ENCODE peak calls at places on chromosomes 2 and 18, in nine cellular contexts. One of them, this sample, is unnamed.

GRCh38 chr18:53261241-53261640 is 921.2 kb downstream of the DCC start:
- DNase-seq in BJ: no peak
- DNase-seq in heart left ventricle: no peak
- DNase-seq in mammary epithelial cell: no peak
- DNase-seq in AG04450: no peak
- DNase-seq in upper lobe of right lung: no peak
- DNase-seq in transverse colon: no peak
- DNase-seq in uterus: no peak
- DNase-seq in fibroblast of lung: no peak
- DNase-seq in this sample: no peak

GRCh38 chr18:62325806-62326645 is 916 bp downstream of the TNFRSF11A start:
- DNase-seq in BJ: no peak
- DNase-seq in heart left ventricle: no peak
- DNase-seq in mammary epithelial cell: peak; percentile 17
- DNase-seq in AG04450: no peak
- DNase-seq in upper lobe of right lung: no peak
- DNase-seq in transverse colon: peak; percentile 34
- DNase-seq in uterus: no peak
- DNase-seq in fibroblast of lung: peak; percentile 25
- DNase-seq in this sample: no peak

GRCh38 chr18:7164610-7165009 is 47.0 kb upstream of the LAMA1 start:
- DNase-seq in BJ: no peak
- DNase-seq in heart left ventricle: no peak
- DNase-seq in mammary epithelial cell: no peak
- DNase-seq in AG04450: no peak
- DNase-seq in upper lobe of right lung: no peak
- DNase-seq in transverse colon: no peak
- DNase-seq in uterus: no peak
- DNase-seq in fibroblast of lung: peak; percentile 18
- DNase-seq in this sample: no peak

GRCh38 chr18:74290831-74291770 is 662 bp downstream of the CYB5A start:
- DNase-seq in BJ: no peak
- DNase-seq in heart left ventricle: no peak
- DNase-seq in mammary epithelial cell: peak; percentile 65
- DNase-seq in AG04450: no peak
- DNase-seq in upper lobe of right lung: peak; percentile 88
- DNase-seq in transverse colon: peak; percentile 65
- DNase-seq in uterus: peak; percentile 27
- DNase-seq in fibroblast of lung: no peak
- DNase-seq in this sample: no peak

GRCh38 chr2:25590921-25591505 is 82.4 kb downstream of the DTNB start:
- DNase-seq in BJ: no peak
- DNase-seq in heart left ventricle: no peak
- DNase-seq in mammary epithelial cell: no peak
- DNase-seq in AG04450: no peak
- DNase-seq in upper lobe of right lung: no peak
- DNase-seq in transverse colon: no peak
- DNase-seq in uterus: no peak
- DNase-seq in fibroblast of lung: no peak
- DNase-seq in this sample: no peak

GRCh38 chr2:134657650-134658250 is 61.0 kb downstream of the TMEM163 start:
- DNase-seq in BJ: no peak
- DNase-seq in heart left ventricle: no peak
- DNase-seq in mammary epithelial cell: no peak
- DNase-seq in AG04450: no peak
- DNase-seq in upper lobe of right lung: no peak
- DNase-seq in transverse colon: no peak
- DNase-seq in uterus: no peak
- DNase-seq in fibroblast of lung: no peak
- DNase-seq in this sample: no peak

GRCh38 chr18:69882965-69883668 is 64.6 kb downstream of the CD226 start:
- DNase-seq in BJ: no peak
- DNase-seq in heart left ventricle: no peak
- DNase-seq in mammary epithelial cell: no peak
- DNase-seq in AG04450: no peak
- DNase-seq in upper lobe of right lung: no peak
- DNase-seq in transverse colon: no peak
- DNase-seq in uterus: no peak
- DNase-seq in fibroblast of lung: no peak
- DNase-seq in this sample: no peak

GRCh38 chr18:67475673-67476072 is 40.8 kb downstream of the DSEL start:
- DNase-seq in BJ: no peak
- DNase-seq in heart left ventricle: no peak
- DNase-seq in mammary epithelial cell: peak; percentile 8
- DNase-seq in AG04450: peak; percentile 11
- DNase-seq in upper lobe of right lung: no peak
- DNase-seq in transverse colon: no peak
- DNase-seq in uterus: no peak
- DNase-seq in fibroblast of lung: peak; percentile 64
- DNase-seq in this sample: no peak

GRCh38 chr2:38603402-38604265 is 906 bp upstream of the HNRNPLL start:
- DNase-seq in BJ: no peak
- DNase-seq in heart left ventricle: peak; percentile 76
- DNase-seq in mammary epithelial cell: peak; percentile 66
- DNase-seq in AG04450: no peak
- DNase-seq in upper lobe of right lung: peak; percentile 91
- DNase-seq in transverse colon: peak; percentile 87
- DNase-seq in uterus: peak; percentile 63
- DNase-seq in fibroblast of lung: peak; percentile 82
- DNase-seq in this sample: no peak

GRCh38 chr2:38601061-38601460 is 1.7 kb downstream of the HNRNPLL start:
- DNase-seq in BJ: no peak
- DNase-seq in heart left ventricle: no peak
- DNase-seq in mammary epithelial cell: no peak
- DNase-seq in AG04450: no peak
- DNase-seq in upper lobe of right lung: no peak
- DNase-seq in transverse colon: no peak
- DNase-seq in uterus: no peak
- DNase-seq in fibroblast of lung: no peak
- DNase-seq in this sample: no peak

GRCh38 chr2:38601463-38602135 is 1.1 kb downstream of the HNRNPLL start:
- DNase-seq in BJ: no peak
- DNase-seq in heart left ventricle: no peak
- DNase-seq in mammary epithelial cell: no peak
- DNase-seq in AG04450: no peak
- DNase-seq in upper lobe of right lung: no peak
- DNase-seq in transverse colon: no peak
- DNase-seq in uterus: no peak
- DNase-seq in fibroblast of lung: peak; percentile 53
- DNase-seq in this sample: no peak

GRCh38 chr2:38602136-38602731 is 494 bp downstream of the HNRNPLL start:
- DNase-seq in BJ: no peak
- DNase-seq in heart left ventricle: peak; percentile 34
- DNase-seq in mammary epithelial cell: peak; percentile 48
- DNase-seq in AG04450: no peak
- DNase-seq in upper lobe of right lung: peak; percentile 71
- DNase-seq in transverse colon: peak; percentile 41
- DNase-seq in uterus: peak; percentile 46
- DNase-seq in fibroblast of lung: no peak
- DNase-seq in this sample: no peak

GRCh38 chr2:38602732-38603401 is at the start of gene HNRNPLL:
- DNase-seq in BJ: peak; percentile 82
- DNase-seq in heart left ventricle: peak; percentile 99
- DNase-seq in mammary epithelial cell: peak; percentile 99
- DNase-seq in AG04450: peak; percentile 93
- DNase-seq in upper lobe of right lung: peak; percentile 99
- DNase-seq in transverse colon: peak; percentile 99
- DNase-seq in uterus: peak; percentile 98
- DNase-seq in fibroblast of lung: peak; percentile 97
- DNase-seq in this sample: no peak
- TF ChIP-seq CTCF in BJ: no peak
- TF ChIP-seq CTCF in heart left ventricle: no peak
- TF ChIP-seq CTCF in mammary epithelial cell: no peak
- TF ChIP-seq CTCF in AG04450: no peak
- TF ChIP-seq CTCF in upper lobe of right lung: no peak
- TF ChIP-seq CTCF in transverse colon: no peak
- TF ChIP-seq CTCF in uterus: no peak
- TF ChIP-seq CTCF in fibroblast of lung: no peak
- TF ChIP-seq CTCF in this sample: no peak

GRCh38 chr2:106065268-106065982 is 128.7 kb downstream of the UXS1 start:
- DNase-seq in BJ: no peak
- DNase-seq in heart left ventricle: peak; percentile 27
- DNase-seq in mammary epithelial cell: no peak
- DNase-seq in AG04450: no peak
- DNase-seq in upper lobe of right lung: no peak
- DNase-seq in transverse colon: no peak
- DNase-seq in uterus: no peak
- DNase-seq in fibroblast of lung: no peak
- DNase-seq in this sample: no peak
- H3K4me3 ChIP-seq in BJ: no peak overlapping the region
- H3K4me3 ChIP-seq in heart left ventricle: peak overlapping the region; percentile 60
- H3K4me3 ChIP-seq in mammary epithelial cell: peak overlapping the region; percentile 21
- H3K4me3 ChIP-seq in AG04450: no peak overlapping the region
- H3K4me3 ChIP-seq in upper lobe of right lung: peak overlapping the region; percentile 46
- H3K4me3 ChIP-seq in transverse colon: peak overlapping the region; percentile 17
- H3K4me3 ChIP-seq in uterus: peak overlapping the region; percentile 29
- H3K4me3 ChIP-seq in fibroblast of lung: no peak overlapping the region
- H3K4me3 ChIP-seq in this sample: peak overlapping the region; percentile 17

GRCh38 chr18:48422947-48423378 is 13.8 kb upstream of the ZBTB7C start:
- DNase-seq in BJ: no peak
- DNase-seq in heart left ventricle: no peak
- DNase-seq in mammary epithelial cell: no peak
- DNase-seq in AG04450: no peak
- DNase-seq in upper lobe of right lung: no peak
- DNase-seq in transverse colon: no peak
- DNase-seq in uterus: no peak
- DNase-seq in fibroblast of lung: no peak
- DNase-seq in this sample: no peak

GRCh38 chr18:48418000-48418399 is 8.8 kb upstream of the ZBTB7C start:
- DNase-seq in BJ: no peak
- DNase-seq in heart left ventricle: no peak
- DNase-seq in mammary epithelial cell: no peak
- DNase-seq in AG04450: no peak
- DNase-seq in upper lobe of right lung: no peak
- DNase-seq in transverse colon: no peak
- DNase-seq in uterus: no peak
- DNase-seq in fibroblast of lung: no peak
- DNase-seq in this sample: no peak

GRCh38 chr18:48418409-48419267 is 9.5 kb upstream of the ZBTB7C start:
- DNase-seq in BJ: no peak
- DNase-seq in heart left ventricle: no peak
- DNase-seq in mammary epithelial cell: no peak
- DNase-seq in AG04450: no peak
- DNase-seq in upper lobe of right lung: no peak
- DNase-seq in transverse colon: no peak
- DNase-seq in uterus: no peak
- DNase-seq in fibroblast of lung: no peak
- DNase-seq in this sample: no peak

DNA sequence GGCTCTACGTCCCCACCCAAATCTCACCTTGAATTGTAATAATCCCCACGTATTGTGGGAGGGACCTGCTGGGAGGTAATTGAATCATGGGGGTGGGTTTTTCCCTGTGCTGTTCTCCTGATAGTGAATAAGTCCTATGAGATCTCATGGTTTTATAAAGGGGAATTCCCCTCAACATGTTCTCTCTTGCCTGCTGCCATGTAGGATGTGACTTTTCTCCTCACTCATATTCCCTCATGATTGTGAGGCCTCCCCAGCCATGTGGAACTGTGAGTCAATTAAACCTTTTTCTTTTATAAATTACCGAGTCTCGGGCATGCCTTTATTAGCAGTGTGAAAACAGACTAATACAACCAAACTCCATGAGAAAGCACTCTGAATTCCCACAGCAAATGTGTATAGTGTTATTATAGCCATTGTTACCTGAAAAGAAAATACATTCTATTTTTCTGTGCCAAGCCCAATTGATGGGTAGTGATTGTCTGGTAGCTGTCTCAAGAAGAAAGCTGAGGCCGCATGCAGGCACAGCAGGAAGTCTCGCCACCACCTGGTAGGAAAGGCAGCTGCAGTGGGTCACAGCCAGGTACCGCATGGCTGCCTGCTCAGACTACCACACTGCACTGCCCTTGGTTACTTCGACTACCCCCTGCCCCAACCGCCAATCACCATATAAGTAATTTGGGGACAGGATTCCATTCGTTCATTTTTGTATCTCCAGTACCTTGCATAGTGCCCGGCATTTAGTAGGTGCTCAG is 10.3 kb upstream of the ZBTB7C start:
- DNase-seq in BJ: no peak
- DNase-seq in heart left ventricle: no peak
- DNase-seq in mammary epithelial cell: peak; percentile 72
- DNase-seq in AG04450: no peak
- DNase-seq in upper lobe of right lung: no peak
- DNase-seq in transverse colon: no peak
- DNase-seq in uterus: no peak
- DNase-seq in fibroblast of lung: no peak
- DNase-seq in this sample: no peak
- H3K27me3 ChIP-seq in BJ: peaks cover 20% of the 10 kb centered on the region
- H3K27me3 ChIP-seq in heart left ventricle: peaks cover 14% of the 10 kb centered on the region
- H3K27me3 ChIP-seq in mammary epithelial cell: no peaks in the 10 kb centered on the region
- H3K27me3 ChIP-seq in AG04450: peaks cover 42% of the 10 kb centered on the region
- H3K27me3 ChIP-seq in upper lobe of right lung: peaks cover 9% of the 10 kb centered on the region
- H3K27me3 ChIP-seq in transverse colon: peaks cover 48% of the 10 kb centered on the region
- H3K27me3 ChIP-seq in uterus: no peaks in the 10 kb centered on the region
- H3K27me3 ChIP-seq in fibroblast of lung: peaks cover 10% of the 10 kb centered on the region
- H3K27me3 ChIP-seq in this sample: peaks cover 6% of the 10 kb centered on the region

GRCh38 chr2:177714704-177715103 is 322.1 kb downstream of the AGPS start:
- DNase-seq in BJ: no peak
- DNase-seq in heart left ventricle: no peak
- DNase-seq in mammary epithelial cell: no peak
- DNase-seq in AG04450: no peak
- DNase-seq in upper lobe of right lung: no peak
- DNase-seq in transverse colon: no peak
- DNase-seq in uterus: no peak
- DNase-seq in fibroblast of lung: no peak
- DNase-seq in this sample: no peak

GRCh38 chr2:177721087-177721486 is 328.5 kb downstream of the AGPS start:
- DNase-seq in BJ: no peak
- DNase-seq in heart left ventricle: no peak
- DNase-seq in mammary epithelial cell: no peak
- DNase-seq in AG04450: no peak
- DNase-seq in upper lobe of right lung: no peak
- DNase-seq in transverse colon: no peak
- DNase-seq in uterus: no peak
- DNase-seq in fibroblast of lung: no peak
- DNase-seq in this sample: no peak

GRCh38 chr2:177721815-177722552 is 329.4 kb downstream of the AGPS start:
- DNase-seq in BJ: no peak
- DNase-seq in heart left ventricle: no peak
- DNase-seq in mammary epithelial cell: no peak
- DNase-seq in AG04450: no peak
- DNase-seq in upper lobe of right lung: no peak
- DNase-seq in transverse colon: no peak
- DNase-seq in uterus: peak; percentile 27
- DNase-seq in fibroblast of lung: no peak
- DNase-seq in this sample: no peak

GRCh38 chr2:177716484-177716883 is 323.9 kb downstream of the AGPS start:
- DNase-seq in BJ: no peak
- DNase-seq in heart left ventricle: no peak
- DNase-seq in mammary epithelial cell: no peak
- DNase-seq in AG04450: no peak
- DNase-seq in upper lobe of right lung: no peak
- DNase-seq in transverse colon: no peak
- DNase-seq in uterus: no peak
- DNase-seq in fibroblast of lung: no peak
- DNase-seq in this sample: no peak

DNA sequence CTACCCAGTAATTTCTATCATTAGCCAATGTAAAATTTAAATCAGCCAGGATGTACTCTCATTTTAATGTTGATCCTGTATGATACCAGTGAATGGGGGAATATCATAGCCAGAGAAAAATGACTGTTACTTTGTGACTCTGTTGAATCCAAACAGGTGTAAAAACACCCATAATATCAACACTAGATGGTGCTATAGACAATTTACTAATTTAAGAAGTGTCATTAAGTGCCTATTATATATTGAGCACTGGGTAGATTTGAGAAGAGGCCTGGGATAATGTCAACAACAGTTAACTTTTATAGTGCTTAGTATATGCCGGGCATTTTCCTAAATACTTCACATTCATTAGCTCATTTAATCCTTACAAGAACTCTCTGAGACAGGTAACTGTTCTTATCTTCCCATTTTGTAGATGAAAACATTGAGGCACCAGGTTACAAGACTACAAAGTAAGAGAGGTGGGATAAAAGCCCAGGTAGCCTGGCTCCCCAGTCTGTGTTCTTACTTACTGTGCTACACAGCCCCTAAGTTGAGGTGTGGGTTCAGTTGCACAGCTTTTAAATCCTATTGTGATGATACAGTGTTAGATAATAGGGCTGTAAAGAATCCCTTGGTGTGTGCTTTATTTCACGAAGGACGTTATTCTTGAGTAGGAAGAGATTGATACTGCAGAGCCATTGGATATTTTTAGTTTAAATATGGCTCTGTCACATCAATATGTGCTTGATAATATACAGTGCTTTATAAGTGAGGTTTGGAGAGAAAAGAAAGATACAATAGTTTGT is 325.5 kb downstream of the AGPS start:
- DNase-seq in BJ: no peak
- DNase-seq in heart left ventricle: no peak
- DNase-seq in mammary epithelial cell: no peak
- DNase-seq in AG04450: no peak
- DNase-seq in upper lobe of right lung: no peak
- DNase-seq in transverse colon: no peak
- DNase-seq in uterus: no peak
- DNase-seq in fibroblast of lung: no peak
- DNase-seq in this sample: no peak
- TF ChIP-seq CTCF in BJ: no peak
- TF ChIP-seq CTCF in heart left ventricle: no peak
- TF ChIP-seq CTCF in mammary epithelial cell: peak; percentile 29
- TF ChIP-seq CTCF in AG04450: no peak
- TF ChIP-seq CTCF in upper lobe of right lung: peak; percentile 31
- TF ChIP-seq CTCF in transverse colon: no peak
- TF ChIP-seq CTCF in uterus: no peak
- TF ChIP-seq CTCF in fibroblast of lung: no peak
- TF ChIP-seq CTCF in this sample: peak; percentile 7

This sample was measured in kidney epithelial cell.